ENCODE peak calls at places on chromosomes 11 and 22, in five cellular contexts. O, M, X, A and K are unnamed samples.
A peak's percentile ranks its signal among the peaks of the same experiment; 100 is the strongest.

GRCh38 chr11:36150986-36151385 is 138.2 kb downstream of the COMMD9 start:
- DNase-seq in A (no peak), X (no peak), M (no peak), O (peak; percentile 60), K (no peak)

GRCh38 chr11:69941546-69942332 is 122.5 kb upstream of the FGF3 start:
- DNase-seq in A (no peak), M (no peak), O (no peak), X (no peak), K (no peak)

GRCh38 chr22:36328635-36329216 is 59.0 kb downstream of the MYH9 start:
- DNase-seq in O (peak; percentile 97), X (peak; percentile 91), M (peak; percentile 53), A (no peak), K (peak; percentile 91)

GRCh38 chr11:94519478-94520084 is 7.3 kb downstream of the C11orf97 start:
- DNase-seq in X (peak; percentile 38), M (peak; percentile 27), A (no peak), O (peak; percentile 62), K (peak; percentile 34)

GRCh38 chr22:31488988-31489617 is 539 bp downstream of the EIF4ENIF1 start:
- DNase-seq in A (peak; percentile 77), M (peak; percentile 21), X (peak; percentile 38), O (peak; percentile 31), K (peak; percentile 30)

GRCh38 chr22:22446527-22446926 is 62.0 kb downstream of the ZNF280B start:
- DNase-seq in A (no peak), M (no peak), O (no peak), X (no peak), K (no peak)

GRCh38 chr11:68033708-68034045 is 3.2 kb downstream of the NDUFS8 start:
- DNase-seq in A (no peak), X (no peak), M (no peak), O (no peak), K (no peak)

GRCh38 chr11:8068605-8069221 is 12.3 kb upstream of the TUB start:
- DNase-seq in A (peak; percentile 45), M (no peak), X (peak; percentile 93), O (peak; percentile 61), K (no peak)

GRCh38 chr11:120792306-120792705 is 231.6 kb upstream of the TBCEL start:
- DNase-seq in A (peak; percentile 9), X (no peak), M (no peak), O (no peak), K (no peak)

GRCh38 chr11:119115484-119116234 is 5.7 kb upstream of the HINFP start:
- DNase-seq in M (peak; percentile 77), A (no peak), X (peak; percentile 41), O (no peak), K (no peak)

GRCh38 chr11:59901306-59901705 is 22.7 kb downstream of the OOSP3 start:
- DNase-seq in A (no peak), M (no peak), X (peak; percentile 60), O (peak; percentile 92), K (peak; percentile 89)

GRCh38 chr11:39741066-39741465 is 1718.4 kb downstream of the LRRC4C start:
- DNase-seq in M (no peak), O (no peak), A (no peak), X (no peak), K (peak; percentile 0)

GRCh38 chr22:46985507-46985882 is 223.0 kb downstream of the TBC1D22A start:
- DNase-seq in M (no peak), O (no peak), A (no peak), X (no peak), K (no peak)

GRCh38 chr11:2554338-2555240 is 109.8 kb downstream of the KCNQ1 start:
- DNase-seq in X (peak; percentile 5), O (no peak), M (no peak), A (peak; percentile 31), K (no peak)

GRCh38 chr11:11078344-11078743 is 220.5 kb upstream of the ZBED5 start:
- DNase-seq in O (peak; percentile 17), M (no peak), A (no peak), X (peak; percentile 51), K (peak; percentile 20)

GRCh38 chr22:32237905-32238304 is 17.2 kb downstream of the SLC5A4 start:
- DNase-seq in M (no peak), O (no peak), A (no peak), X (no peak), K (no peak)

GRCh38 chr11:1564535-1565172 is 7.4 kb downstream of the DUSP8 start:
- DNase-seq in X (peak; percentile 78), M (no peak), A (peak; percentile 92), O (peak; percentile 83), K (peak; percentile 74)

GRCh38 chr11:134612416-134613030 is 200.5 kb upstream of the B3GAT1 start:
- DNase-seq in X (no peak), O (no peak), M (no peak), A (no peak), K (no peak)

GRCh38 chr11:7577226-7577882 is 63.6 kb downstream of the PPFIBP2 start:
- DNase-seq in X (no peak), M (no peak), O (no peak), A (no peak), K (no peak)

GRCh38 chr11:27740362-27741024 is 40.2 kb upstream of the BDNF start:
- DNase-seq in X (no peak), A (peak; percentile 51), O (no peak), M (no peak), K (no peak)

GRCh38 chr11:110317516-110317932 is 21.1 kb upstream of the RDX start:
- DNase-seq in O (peak; percentile 51), A (no peak), M (no peak), X (peak; percentile 44), K (peak; percentile 54)

GRCh38 chr11:130876100-130876499 is 40.2 kb downstream of the SNX19 start:
- DNase-seq in A (peak; percentile 72), M (no peak), X (no peak), O (no peak), K (no peak)

GRCh38 chr22:17945851-17946690 is 78.3 kb downstream of the MICAL3 start:
- DNase-seq in O (no peak), A (no peak), M (no peak), X (no peak), K (peak; percentile 45)

GRCh38 chr11:3159296-3160190 is 5.6 kb downstream of the OSBPL5 start:
- DNase-seq in A (no peak), M (no peak), O (no peak), X (no peak), K (no peak)

GRCh38 chr11:111521132-111521531 is 6.6 kb downstream of the HOATZ start:
- DNase-seq in A (no peak), X (no peak), O (no peak), M (no peak), K (no peak)

GRCh38 chr11:45106440-45106839 is 40.0 kb upstream of the PRDM11 start:
- DNase-seq in O (no peak), A (no peak), X (no peak), M (no peak), K (no peak)

GRCh38 chr22:43983808-43984207 is 28.6 kb downstream of the SAMM50 start:
- DNase-seq in X (no peak), M (no peak), A (no peak), O (no peak), K (no peak)

GRCh38 chr11:2142762-2143202 is 3.6 kb upstream of the IGF2 start:
- DNase-seq in O (peak; percentile 79), X (peak; percentile 32), M (no peak), A (no peak), K (peak; percentile 84)

GRCh38 chr11:66311965-66312548 is 4.8 kb downstream of the CD248 start:
- DNase-seq in A (peak; percentile 96), M (peak; percentile 91), X (peak; percentile 90), O (peak; percentile 94), K (peak; percentile 94)
- TF ChIP-seq CTCF in A (no peak), M (no peak), X (peak; percentile 91), O (no peak), K (peak; percentile 92)

GRCh38 chr22:30305519-30305905 is 16.2 kb upstream of the CASTOR1 start:
- DNase-seq in A (no peak), M (peak; percentile 85), X (peak; percentile 56), O (no peak), K (no peak)
- H3K4me3 ChIP-seq in A (no peak overlapping the region), M (no peak overlapping the region), X (no peak overlapping the region), O (no peak overlapping the region), K (no peak overlapping the region)

GRCh38 chr11:15768321-15768720 is 588.0 kb downstream of the SOX6 start:
- DNase-seq in M (no peak), A (no peak), O (no peak), X (no peak), K (no peak)

GRCh38 chr11:15773024-15773423 is 583.3 kb downstream of the SOX6 start:
- DNase-seq in O (no peak), M (no peak), A (no peak), X (no peak), K (no peak)

GRCh38 chr11:15774021-15774862 is 582.1 kb downstream of the SOX6 start:
- DNase-seq in O (no peak), X (peak; percentile 14), M (no peak), A (no peak), K (no peak)

GRCh38 chr11:15769203-15769602 is 587.1 kb downstream of the SOX6 start:
- DNase-seq in O (no peak), X (no peak), M (no peak), A (no peak), K (peak; percentile 58)

DNA sequence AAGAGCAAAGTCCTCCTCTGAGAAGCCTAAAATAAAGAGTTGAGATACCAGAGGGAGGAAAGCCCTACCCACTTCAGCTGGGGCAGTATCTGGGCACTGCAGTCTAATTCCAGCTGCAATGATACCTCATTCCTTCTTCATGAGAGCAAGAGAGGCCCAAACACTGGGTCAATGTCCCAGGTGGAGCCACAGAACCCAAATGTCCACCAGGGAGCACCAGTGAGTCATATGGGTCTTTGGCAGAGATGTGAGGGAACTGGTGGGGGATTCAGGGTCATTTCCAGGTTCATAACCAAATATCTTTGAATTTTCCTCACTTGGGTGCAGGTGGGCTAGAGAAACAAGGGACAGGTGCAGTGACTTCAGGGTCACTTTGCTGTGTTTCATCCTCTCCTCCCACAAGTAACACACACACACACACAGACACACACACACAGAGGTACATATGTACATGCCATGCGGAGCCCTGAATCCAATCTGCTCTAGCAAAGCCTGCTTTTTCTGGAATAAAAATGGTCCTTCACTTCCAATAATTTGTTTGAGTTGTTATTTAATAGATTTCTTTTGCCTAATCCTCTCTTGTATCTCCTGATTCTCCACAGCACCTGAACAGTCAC is 585.4 kb downstream of the SOX6 start:
- DNase-seq in A (peak; percentile 92), O (peak; percentile 58), X (peak; percentile 38), M (peak; percentile 32), K (peak; percentile 38)
- TF ChIP-seq CTCF in A (peak; percentile 86), O (peak; percentile 85), X (peak; percentile 78), M (peak; percentile 58), K (peak; percentile 60)

DNA sequence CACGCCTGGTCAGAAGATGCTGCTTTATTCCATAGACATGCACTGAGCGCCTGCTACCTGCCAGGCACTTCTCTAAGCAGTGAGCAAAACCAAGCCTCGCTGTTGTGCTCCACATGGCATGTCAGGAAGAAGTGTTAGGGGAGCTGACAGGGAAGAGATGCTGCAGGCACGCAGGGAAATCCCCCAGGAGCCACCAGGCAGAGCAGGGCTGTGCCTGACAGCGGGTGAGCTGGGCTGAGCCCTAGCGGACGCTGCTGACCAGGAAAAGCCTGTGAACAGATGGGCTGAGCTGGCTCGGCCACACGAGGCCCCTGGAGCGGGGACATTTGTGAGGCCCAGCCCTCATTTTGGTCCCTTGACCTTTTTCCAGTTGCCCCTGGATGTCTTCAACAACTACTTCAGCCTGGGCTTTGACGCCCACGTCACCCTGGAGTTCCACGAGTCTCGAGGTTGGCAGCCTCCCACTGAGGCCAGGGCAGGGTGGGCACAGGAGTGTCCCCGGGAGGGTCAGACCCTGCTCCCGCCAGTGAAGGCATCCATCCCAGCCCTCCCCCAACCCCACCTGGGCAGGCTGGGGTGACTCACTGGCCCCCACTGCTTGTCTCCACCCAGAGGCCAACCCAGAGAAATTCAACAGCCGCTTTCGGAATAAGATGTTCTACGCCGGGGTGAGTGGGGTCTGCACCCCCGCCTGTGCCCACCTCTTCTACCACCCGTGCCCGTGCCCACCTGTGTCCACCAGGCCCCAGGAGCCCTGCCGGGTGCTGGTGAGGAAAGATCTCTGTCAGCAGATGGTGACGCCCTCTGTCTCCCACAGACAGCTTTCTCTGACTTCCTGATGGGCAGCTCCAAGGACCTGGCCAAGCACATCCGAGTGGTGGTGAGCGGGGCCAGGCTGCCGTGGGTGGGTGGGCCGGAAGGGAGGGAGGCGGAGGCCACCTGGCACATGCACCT is 7.4 kb upstream of the MDK start:
- DNase-seq in X (no peak), M (no peak), O (no peak), A (no peak), K (no peak)
- H3K4me3 ChIP-seq in X (no peak overlapping the region), M (no peak overlapping the region), O (no peak overlapping the region), A (no peak overlapping the region), K (no peak overlapping the region)